ENCODE peak calls at places on chromosome 19, in five cellular contexts. M is GM12878, U is HEK293T, G is H1, O is HepG2. Y is an unnamed sample.

GRCh38 chr19:56751078-56751489 is 79.5 kb upstream of the ZNF835 start:
- DNase-seq in M (no peak), O (peak), U (no peak), G (no peak), Y (peak)

GRCh38 chr19:56217039-56217949 is 15.2 kb downstream of the ZSCAN5C start:
- DNase-seq in G (peak), U (no peak), M (no peak), O (no peak), Y (no peak)

GRCh38 chr19:35134601-35135091 is at the start of gene LGI4:
- DNase-seq in O (no peak), G (no peak), M (no peak), U (no peak), Y (no peak)

GRCh38 chr19:6108721-6109633 is 1.3 kb downstream of the RFX2 start:
- DNase-seq in M (no peak), O (no peak), G (no peak), U (no peak), Y (no peak)

GRCh38 chr19:13172335-13173128 is 22.3 kb downstream of the IER2 start:
- DNase-seq in M (no peak), G (no peak), U (peak), O (no peak), Y (no peak)

GRCh38 chr19:5448374-5448773 is 6.8 kb upstream of the ZNRF4 start:
- DNase-seq in U (no peak), G (no peak), O (no peak), M (no peak), Y (no peak)

GRCh38 chr19:47507031-47507430 is 7.8 kb downstream of the NAPA start:
- DNase-seq in O (no peak), G (no peak), U (no peak), M (no peak), Y (no peak)

GRCh38 chr19:49155830-49156346 is 692 bp upstream of the HRC start:
- DNase-seq in O (no peak), G (no peak), U (no peak), M (no peak), Y (no peak)

GRCh38 chr19:35846038-35846668 is 6.2 kb downstream of the NPHS1 start:
- DNase-seq in M (no peak), O (no peak), U (no peak), G (no peak), Y (no peak)

GRCh38 chr19:51398096-51398704 is 7.8 kb upstream of the C19orf84 start:
- DNase-seq in O (peak), U (peak), G (no peak), M (no peak), Y (no peak)

GRCh38 chr19:33622809-33623511 is 1.2 kb downstream of the CHST8 start:
- DNase-seq in M (no peak), G (no peak), U (peak), O (no peak), Y (no peak)

GRCh38 chr19:3710265-3710812 is 2.2 kb downstream of the TJP3 start:
- DNase-seq in M (no peak), O (peak), G (no peak), U (no peak), Y (no peak)

GRCh38 chr19:48660854-48661731 is 11.7 kb downstream of the NTN5 start:
- DNase-seq in U (peak), O (peak), G (no peak), M (peak), Y (no peak)

GRCh38 chr19:46271488-46272197 is 25.2 kb upstream of the HIF3A start:
- DNase-seq in O (no peak), U (no peak), G (no peak), M (no peak), Y (no peak)

GRCh38 chr19:16371540-16371986 is 46.9 kb downstream of the KLF2 start:
- DNase-seq in M (peak), O (no peak), U (no peak), G (no peak), Y (no peak)

GRCh38 chr19:13951043-13951442 is 1.3 kb upstream of the DCAF15 start:
- DNase-seq in U (no peak), O (no peak), G (no peak), M (no peak), Y (no peak)

GRCh38 chr19:46791944-46792343 is 3.5 kb upstream of the SLC1A5 start:
- DNase-seq in G (no peak), U (no peak), O (no peak), M (no peak), Y (no peak)

GRCh38 chr19:49200238-49200862 is 42.8 kb downstream of the TRPM4 start:
- DNase-seq in U (peak), O (no peak), G (no peak), M (no peak), Y (no peak)

GRCh38 chr19:48348039-48348438 is 15.7 kb downstream of the TMEM143 start:
- DNase-seq in G (no peak), O (peak), U (no peak), M (no peak), Y (no peak)

GRCh38 chr19:35513975-35514809 is 743 bp upstream of the DMKN start:
- DNase-seq in G (no peak), O (peak), U (no peak), M (no peak), Y (no peak)

GRCh38 chr19:42508892-42509444 is 19.3 kb downstream of the CEACAM1 start:
- DNase-seq in G (no peak), M (no peak), U (no peak), O (no peak), Y (no peak)

GRCh38 chr19:40549007-40549708 is 27.5 kb upstream of the SHKBP1 start:
- DNase-seq in M (no peak), G (peak), U (peak), O (peak), Y (peak)

GRCh38 chr19:42540071-42540553 is 11.8 kb upstream of the CEACAM1 start:
- DNase-seq in M (no peak), O (no peak), U (no peak), G (no peak), Y (no peak)

GRCh38 chr19:43624933-43625332 is 5.5 kb upstream of the ZNF428 start:
- DNase-seq in M (no peak), U (no peak), G (no peak), O (no peak), Y (peak)

GRCh38 chr19:48600679-48601382 is 5.7 kb upstream of the SPACA4 start:
- DNase-seq in G (no peak), O (no peak), U (no peak), M (no peak), Y (no peak)

GRCh38 chr19:16461630-16462051 is 10.1 kb downstream of the EPS15L1 start:
- DNase-seq in M (no peak), O (no peak), U (no peak), G (no peak), Y (no peak)

GRCh38 chr19:33578697-33579096 is 43.1 kb upstream of the CHST8 start:
- DNase-seq in U (no peak), G (no peak), O (no peak), M (no peak), Y (no peak)

GRCh38 chr19:42199440-42200115 is 17.9 kb downstream of the DEDD2 start:
- DNase-seq in G (no peak), U (no peak), O (no peak), M (peak), Y (no peak)

GRCh38 chr19:35194022-35194984 is 34.2 kb downstream of the FAM187B start:
- DNase-seq in M (no peak), U (no peak), O (no peak), G (no peak), Y (no peak)

GRCh38 chr19:45972081-45972943 is 1.4 kb downstream of the NOVA2 start:
- DNase-seq in G (no peak), O (no peak), U (no peak), M (no peak), Y (no peak)

GRCh38 chr19:33508941-33509614 is 12.5 kb downstream of the PEPD start:
- DNase-seq in G (no peak), U (no peak), M (no peak), O (no peak), Y (no peak)

GRCh38 chr19:41409288-41409687 is 11.7 kb downstream of the BCKDHA start:
- DNase-seq in M (no peak), U (no peak), G (no peak), O (peak), Y (no peak)

GRCh38 chr19:41928221-41928683 is at the start of gene ERFL:
- DNase-seq in G (no peak), U (no peak), M (no peak), O (no peak), Y (no peak)

GRCh38 chr19:13010038-13010991 is 15.0 kb downstream of the NFIX start:
- DNase-seq in M (no peak), O (no peak), G (no peak), U (no peak), Y (no peak)

GRCh38 chr19:53172892-53173291 is 14.0 kb upstream of the ZNF347 start:
- DNase-seq in U (no peak), O (peak), G (no peak), M (no peak), Y (no peak)

GRCh38 chr19:28492616-28493015 is 720.3 kb downstream of the UQCRFS1 start:
- DNase-seq in M (no peak), O (no peak), G (no peak), U (no peak), Y (no peak)

GRCh38 chr19:28003543-28003942 is 1209.4 kb downstream of the UQCRFS1 start:
- DNase-seq in O (no peak), M (no peak), U (no peak), G (no peak), Y (no peak)

DNA sequence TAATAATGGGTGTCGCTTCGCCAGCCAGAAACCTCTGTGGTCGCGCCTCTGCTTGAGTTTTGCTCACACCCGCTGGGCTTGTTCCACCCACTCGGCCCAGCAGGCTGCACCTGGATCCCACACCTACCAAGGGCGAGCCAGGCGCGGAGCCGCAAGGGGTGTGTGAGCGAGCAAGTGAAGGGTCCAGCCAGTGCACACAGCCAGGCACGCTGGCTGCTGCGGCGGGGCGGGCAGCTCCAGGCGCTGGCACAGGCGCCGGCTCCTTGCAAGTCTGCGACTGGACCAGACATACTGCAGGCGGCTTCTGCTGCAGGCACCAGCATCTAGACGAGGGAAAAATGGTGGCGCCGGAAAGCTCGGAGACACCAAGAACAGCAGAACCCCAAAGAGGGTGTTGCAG is 1.8 kb upstream of the ZNF256 start:
- DNase-seq in U (no peak), O (no peak), M (no peak), G (no peak), Y (no peak)
- TF ChIP-seq SUZ12 in U (no peak), O (no peak), M (no peak), G (no peak), Y (no peak)

GRCh38 chr19:9848060-9848459 is 12.9 kb downstream of the PIN1 start:
- DNase-seq in G (no peak), U (peak), O (no peak), M (no peak), Y (no peak)
- TF ChIP-seq SUZ12 in G (no peak), U (no peak), O (no peak), M (no peak), Y (no peak)

GRCh38 chr19:2372076-2372612 is 12.1 kb downstream of the TMPRSS9 start:
- DNase-seq in U (no peak), M (no peak), O (no peak), G (no peak), Y (no peak)
- TF ChIP-seq SUZ12 in U (no peak), M (no peak), O (no peak), G (no peak), Y (no peak)

DNA sequence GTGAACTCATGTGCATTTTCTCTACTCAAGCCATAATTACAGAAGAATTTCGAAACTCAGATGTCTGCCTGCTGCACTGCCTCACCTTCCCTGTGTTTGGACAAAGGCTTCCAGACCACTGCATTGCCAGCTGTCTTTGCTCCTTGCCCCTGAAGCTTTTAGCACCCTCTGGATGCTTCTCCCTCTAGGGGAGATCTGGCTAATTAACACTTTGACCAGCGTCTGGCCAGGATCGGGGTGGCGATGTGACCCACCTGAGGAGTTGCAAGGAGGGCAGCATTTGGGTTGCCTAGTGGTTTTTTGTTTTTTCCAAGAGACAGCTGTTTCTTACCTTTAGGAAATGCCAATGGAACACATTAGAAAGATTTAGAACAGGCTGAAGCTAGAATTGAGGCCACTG is 127.7 kb upstream of the ZNF536 start:
- DNase-seq in M (no peak), U (no peak), G (no peak), O (no peak), Y (no peak)
- TF ChIP-seq SUZ12 in M (no peak), U (no peak), G (no peak), O (no peak), Y (no peak)

DNA sequence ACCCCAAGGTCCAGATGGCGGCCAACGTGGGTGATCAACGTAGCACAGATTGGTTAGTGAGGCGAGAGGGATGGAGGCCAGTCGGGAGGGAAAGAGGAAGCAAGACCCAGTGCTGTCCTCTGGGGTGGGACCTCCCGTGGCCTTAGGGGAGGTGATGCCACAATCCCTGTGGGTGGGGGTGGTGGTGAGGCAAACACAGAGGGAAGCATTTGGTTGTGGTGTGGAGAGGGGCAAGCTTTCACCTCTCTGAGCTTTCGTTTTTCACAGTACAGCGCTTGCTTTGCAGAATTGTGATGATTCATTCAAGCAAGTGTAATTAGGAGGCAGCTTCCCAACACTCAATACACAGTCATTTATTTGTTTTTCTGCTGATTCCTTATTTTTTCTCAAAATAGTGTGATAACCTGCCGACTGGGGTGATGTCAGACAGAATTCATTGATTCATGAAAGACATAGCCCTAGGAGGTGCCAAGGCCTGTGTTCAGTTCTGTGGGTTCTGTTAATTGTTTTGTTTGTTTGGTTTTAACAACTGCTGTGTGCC is 2.4 kb downstream of the LENG8 start:
- DNase-seq in M (no peak), G (no peak), U (no peak), O (no peak), Y (no peak)
- TF ChIP-seq SUZ12 in M (no peak), G (no peak), U (no peak), O (no peak), Y (no peak)

GRCh38 chr19:11505504-11506100 is at the start of gene ZNF653:
- DNase-seq in G (peak), O (peak), M (peak), U (peak), Y (peak)

GRCh38 chr19:11510444-11510843 is 4.8 kb upstream of the ZNF653 start:
- DNase-seq in M (no peak), O (no peak), G (no peak), U (no peak), Y (no peak)

GRCh38 chr19:11505032-11505503 is 571 bp downstream of the ZNF653 start:
- DNase-seq in U (peak), G (peak), O (peak), M (peak), Y (peak)

GRCh38 chr19:11506101-11506555 is 489 bp upstream of the ZNF653 start:
- DNase-seq in G (no peak), U (no peak), O (no peak), M (no peak), Y (no peak)

GRCh38 chr19:11507370-11508078 is 1.9 kb upstream of the ZNF653 start:
- DNase-seq in M (no peak), U (no peak), G (no peak), O (no peak), Y (no peak)
- TF ChIP-seq SUZ12 in M (no peak), U (no peak), G (no peak), O (no peak), Y (no peak)

DNA sequence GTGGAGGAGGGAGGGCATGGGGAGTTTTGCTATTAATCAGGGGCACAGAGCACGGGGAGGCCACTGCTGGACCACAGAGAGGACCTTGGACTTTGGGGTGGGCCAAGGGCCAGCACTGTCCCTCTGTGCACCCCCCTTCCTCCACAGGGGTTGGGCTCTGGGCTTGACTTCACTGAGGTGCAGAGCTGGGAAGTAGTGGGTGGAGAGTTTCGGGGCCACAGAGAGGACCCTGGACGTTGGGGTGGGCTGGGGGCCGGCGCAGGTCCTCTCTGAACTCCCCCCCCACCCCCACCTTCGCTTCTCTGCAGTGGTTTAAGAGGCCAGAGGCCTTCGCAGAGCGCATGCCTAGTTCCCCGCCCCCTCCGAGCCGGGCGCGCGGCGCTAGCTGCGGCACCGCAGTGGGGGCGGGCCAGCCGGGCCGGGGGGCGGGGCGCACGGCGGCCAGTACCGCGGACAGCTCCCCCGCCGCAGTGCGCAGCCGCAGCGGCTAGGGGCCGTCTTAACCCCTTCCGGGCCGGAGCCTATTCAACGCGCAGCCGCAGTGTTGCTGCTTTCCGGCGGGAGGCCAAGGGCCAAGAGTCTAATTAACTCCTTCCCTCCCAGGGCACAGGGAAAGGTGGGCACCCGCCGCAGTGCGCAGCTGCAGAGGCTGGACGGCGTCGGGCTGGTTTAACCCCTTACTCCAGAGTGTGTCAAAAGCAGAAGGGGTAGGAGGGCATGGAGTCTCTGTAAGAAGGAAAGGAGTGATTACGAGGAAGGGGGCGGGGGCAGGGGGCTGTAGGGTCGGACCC is 3.7 kb downstream of the KCNC3 start:
- DNase-seq in G (peak), M (no peak), U (peak), O (peak), Y (no peak)
- TF ChIP-seq SUZ12 in G (no peak), M (no peak), U (no peak), O (no peak), Y (no peak)

GRCh38 chr19:15296353-15296752 is 36.0 kb downstream of the BRD4 start:
- DNase-seq in O (no peak), M (no peak), G (no peak), U (no peak), Y (no peak)

GRCh38 chr19:15298847-15299567 is 33.3 kb downstream of the BRD4 start:
- DNase-seq in M (no peak), O (no peak), G (no peak), U (no peak), Y (no peak)

GRCh38 chr19:15299568-15300409 is 32.5 kb downstream of the BRD4 start:
- DNase-seq in U (no peak), M (no peak), O (no peak), G (no peak), Y (no peak)

GRCh38 chr19:15296841-15297415 is 35.4 kb downstream of the BRD4 start:
- DNase-seq in U (no peak), G (no peak), M (no peak), O (peak), Y (no peak)

GRCh38 chr19:15297416-15298224 is 34.7 kb downstream of the BRD4 start:
- DNase-seq in U (no peak), G (no peak), M (no peak), O (peak), Y (no peak)
- TF ChIP-seq SUZ12 in U (no peak), G (no peak), M (no peak), O (no peak), Y (no peak)

DNA sequence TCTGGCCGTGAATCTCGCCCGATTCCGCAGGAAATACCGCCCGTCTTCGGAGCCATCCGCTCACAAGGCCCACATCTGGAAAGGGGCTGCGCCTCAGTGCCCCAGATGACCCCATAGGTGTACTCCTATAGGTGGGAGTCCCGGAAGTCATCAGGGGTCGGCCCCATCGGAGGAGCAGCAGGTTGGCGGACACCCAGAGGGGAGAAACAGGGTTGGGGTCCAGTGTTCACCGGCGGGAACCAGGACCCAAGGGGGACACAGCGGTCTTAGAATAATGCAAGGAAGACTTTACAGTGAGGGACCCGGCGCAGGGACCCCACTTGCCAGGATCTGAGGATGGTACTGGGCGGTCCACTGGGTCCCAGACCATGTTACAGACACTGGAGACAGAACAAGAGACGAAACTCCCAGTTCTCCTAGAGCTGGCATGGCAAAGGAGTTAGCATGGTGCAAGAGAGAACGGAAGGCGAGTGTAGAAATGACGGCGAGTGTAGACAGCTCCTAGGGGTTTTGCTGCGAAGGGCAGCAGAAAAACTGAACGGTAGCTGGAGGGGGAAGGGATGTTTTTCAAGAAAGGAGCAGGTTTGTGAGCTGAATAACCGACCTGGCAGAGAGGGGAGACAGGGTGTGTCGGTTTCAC is 4.2 kb upstream of the RGL3 start:
- DNase-seq in U (no peak), G (no peak), M (no peak), O (no peak), Y (no peak)
- TF ChIP-seq SUZ12 in U (no peak), G (no peak), M (no peak), O (no peak), Y (no peak)